ENCODE peak calls at places on chromosomes 4 and X, in seven cellular contexts. O is kidney epithelial cell; G is activated T-helper 1 cell treated with anti-CD3 and anti-CD28 coated beads, Interleukin-2, amount 50 U/mL, for 16 hours; P is WERI-Rb-1; V is activated CD4-positive, alpha-beta T cell treated with anti-CD3 and anti-CD28 coated beads, Interleukin-2, amount 50 U/mL, for 1 hour; A is T-helper 1 cell; K is mammary epithelial cell. B is an unnamed sample.

GRCh38 chrX:81868979-81869378 is 667.1 kb downstream of the SH3BGRL start:
- DNase-seq in O (no peak), G (no peak), P (no peak), V (no peak), A (no peak), K (no peak), B (no peak)

GRCh38 chr4:2786152-2786671 is 6.7 kb upstream of the SH3BP2 start:
- DNase-seq in O (no peak), G (peak; percentile 52), P (no peak), V (peak; percentile 67), A (no peak), K (no peak), B (no peak)

GRCh38 chrX:128365523-128365922 is 313.3 kb upstream of the ACTRT1 start:
- DNase-seq in O (no peak), G (no peak), P (no peak), V (no peak), A (no peak), K (no peak), B (no peak)

GRCh38 chrX:118049713-118050112 is 66.9 kb downstream of the KLHL13 start:
- DNase-seq in O (no peak), G (no peak), P (no peak), V (no peak), A (no peak), K (no peak), B (no peak)

GRCh38 chr4:81166431-81166830 is 48.6 kb downstream of the PRKG2 start:
- DNase-seq in O (no peak), G (no peak), P (no peak), V (no peak), A (no peak), K (peak; percentile 55), B (no peak)

GRCh38 chr4:53365121-53365485 is 758 bp downstream of the SCFD2 start:
- DNase-seq in O (no peak), G (no peak), P (no peak), V (no peak), A (peak; percentile 16), K (peak; percentile 44), B (peak; percentile 27)

GRCh38 chrX:32673193-32673592 is 538.2 kb downstream of the DMD start:
- DNase-seq in O (no peak), G (no peak), P (no peak), V (no peak), A (no peak), K (no peak), B (peak; percentile 7)

GRCh38 chrX:108731144-108731543 is 5.2 kb downstream of the IRS4 start:
- DNase-seq in O (no peak), G (no peak), P (no peak), V (no peak), A (no peak), K (no peak), B (no peak)

GRCh38 chr4:123741906-123742305 is 345.3 kb downstream of the SPRY1 start:
- DNase-seq in O (no peak), G (no peak), P (no peak), V (no peak), A (no peak), K (no peak), B (peak; percentile 4)

GRCh38 chrX:298993-299392 is 17.8 kb downstream of the PLCXD1 start:
- DNase-seq in O (no peak), G (no peak), P (no peak), V (no peak), A (no peak), K (no peak), B (no peak)

GRCh38 chr4:13493793-13494192 is 9.7 kb upstream of the RAB28 start:
- DNase-seq in O (no peak), G (no peak), P (no peak), V (no peak), A (no peak), K (no peak), B (no peak)

GRCh38 chr4:152937535-152938236 is 1.6 kb downstream of the FHDC1 start:
- DNase-seq in O (no peak), G (no peak), P (no peak), V (no peak), A (no peak), K (peak; percentile 58), B (peak; percentile 21)

GRCh38 chrX:123361371-123361770 is 177.3 kb downstream of the GRIA3 start:
- DNase-seq in O (no peak), G (no peak), P (no peak), V (no peak), A (no peak), K (no peak), B (no peak)

GRCh38 chrX:66635360-66635759 is 3.5 kb downstream of the EDA2R start:
- DNase-seq in O (peak; percentile 14), G (no peak), P (no peak), V (no peak), A (no peak), K (peak; percentile 46), B (peak; percentile 86)

GRCh38 chr4:184590196-184590595 is 59.1 kb downstream of the CASP3 start:
- DNase-seq in O (no peak), G (no peak), P (no peak), V (no peak), A (no peak), K (no peak), B (no peak)

GRCh38 chr4:1741208-1741607 is 19.9 kb downstream of the TACC3 start:
- DNase-seq in O (no peak), G (no peak), P (no peak), V (no peak), A (no peak), K (no peak), B (no peak)

GRCh38 chrX:68146054-68146453 is 287.2 kb downstream of the OPHN1 start:
- DNase-seq in O (peak; percentile 5), G (no peak), P (no peak), V (no peak), A (no peak), K (peak; percentile 34), B (peak; percentile 62)

GRCh38 chrX:128816919-128817318 is 706.4 kb downstream of the SMARCA1 start:
- DNase-seq in O (no peak), G (no peak), P (peak; percentile 9), V (no peak), A (no peak), K (no peak), B (no peak)